ENCODE peak calls at places on chromosomes 12 and 14, in four cellular contexts. One of them, this sample, is unnamed.

GRCh38 chr12:53755451-53756290 is 3.9 kb upstream of the CISTR start:
- DNase-seq in AG10803: no peak
- DNase-seq in GM12865: no peak
- DNase-seq in nephron progenitor cell: no peak
- DNase-seq in this sample: no peak

GRCh38 chr12:46487567-46488131 is 115.1 kb upstream of the SLC38A2 start:
- DNase-seq in AG10803: no peak
- DNase-seq in GM12865: no peak
- DNase-seq in nephron progenitor cell: no peak
- DNase-seq in this sample: no peak

GRCh38 chr12:109541412-109541725 is 31.9 kb downstream of the MMAB start:
- DNase-seq in AG10803: peak
- DNase-seq in GM12865: no peak
- DNase-seq in nephron progenitor cell: no peak
- DNase-seq in this sample: no peak

GRCh38 chr14:21913759-21914158 is 240.1 kb upstream of the OR4E1 start:
- DNase-seq in AG10803: peak
- DNase-seq in GM12865: peak
- DNase-seq in nephron progenitor cell: peak
- DNase-seq in this sample: peak

GRCh38 chr12:98519257-98519907 is 4.0 kb downstream of the TMPO start:
- DNase-seq in AG10803: no peak
- DNase-seq in GM12865: no peak
- DNase-seq in nephron progenitor cell: no peak
- DNase-seq in this sample: no peak

GRCh38 chr14:21526672-21527319 is 650 bp upstream of the SALL2 start:
- DNase-seq in AG10803: no peak
- DNase-seq in GM12865: no peak
- DNase-seq in nephron progenitor cell: peak
- DNase-seq in this sample: no peak

GRCh38 chr14:68297871-68298468 is 478.4 kb downstream of the RAD51B start:
- DNase-seq in AG10803: peak
- DNase-seq in GM12865: no peak
- DNase-seq in nephron progenitor cell: no peak
- DNase-seq in this sample: no peak

GRCh38 chr12:92363295-92364146 is 217.9 kb upstream of the BTG1 start:
- DNase-seq in AG10803: peak
- DNase-seq in GM12865: peak
- DNase-seq in nephron progenitor cell: no peak
- DNase-seq in this sample: peak

GRCh38 chr14:31270196-31270772 is 62.7 kb upstream of the HECTD1 start:
- DNase-seq in AG10803: no peak
- DNase-seq in GM12865: peak
- DNase-seq in nephron progenitor cell: no peak
- DNase-seq in this sample: peak

GRCh38 chr14:89911018-89911919 is 43.3 kb downstream of the EFCAB11 start:
- DNase-seq in AG10803: peak
- DNase-seq in GM12865: peak
- DNase-seq in nephron progenitor cell: no peak
- DNase-seq in this sample: no peak

GRCh38 chr12:31590730-31591307 is at the start of gene DENND5B:
- DNase-seq in AG10803: peak
- DNase-seq in GM12865: peak
- DNase-seq in nephron progenitor cell: peak
- DNase-seq in this sample: peak

GRCh38 chr14:61893371-61893940 is 131.2 kb downstream of the SNAPC1 start:
- DNase-seq in AG10803: no peak
- DNase-seq in GM12865: no peak
- DNase-seq in nephron progenitor cell: no peak
- DNase-seq in this sample: no peak

GRCh38 chr12:127400231-127400630 is 866.7 kb upstream of the TMEM132C start:
- DNase-seq in AG10803: peak
- DNase-seq in GM12865: no peak
- DNase-seq in nephron progenitor cell: no peak
- DNase-seq in this sample: no peak

GRCh38 chr14:80862983-80863382 is 78.6 kb downstream of the CEP128 start:
- DNase-seq in AG10803: no peak
- DNase-seq in GM12865: no peak
- DNase-seq in nephron progenitor cell: no peak
- DNase-seq in this sample: no peak
- TF ChIP-seq CTCF in AG10803: peak
- TF ChIP-seq CTCF in GM12865: no peak
- TF ChIP-seq CTCF in nephron progenitor cell: no peak
- TF ChIP-seq CTCF in this sample: peak

DNA sequence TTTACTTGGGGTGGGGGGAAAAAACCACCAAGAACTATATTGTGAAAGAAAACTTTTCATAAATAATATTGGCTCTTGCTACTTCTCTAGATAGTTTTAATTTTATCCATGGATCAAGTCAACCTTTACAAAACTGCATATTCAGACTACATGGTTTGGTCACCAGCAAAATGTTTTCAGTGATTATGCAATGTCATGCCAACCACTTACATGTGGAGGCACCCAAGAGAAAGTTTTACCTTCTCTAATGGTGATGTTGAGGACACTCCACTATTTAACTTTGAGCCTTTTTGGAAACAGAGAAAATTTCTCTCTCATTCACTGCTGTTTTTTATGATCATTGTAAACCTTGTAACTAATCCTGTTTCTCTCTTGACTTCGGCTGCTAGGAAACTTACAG is 21.6 kb downstream of the PLCZ1 start:
- DNase-seq in AG10803: no peak
- DNase-seq in GM12865: no peak
- DNase-seq in nephron progenitor cell: no peak
- DNase-seq in this sample: no peak
- TF ChIP-seq CTCF in AG10803: no peak
- TF ChIP-seq CTCF in GM12865: no peak
- TF ChIP-seq CTCF in nephron progenitor cell: no peak
- TF ChIP-seq CTCF in this sample: no peak

GRCh38 chr14:55274144-55274543 is 2.9 kb downstream of the FBXO34 start:
- DNase-seq in AG10803: no peak
- DNase-seq in GM12865: no peak
- DNase-seq in nephron progenitor cell: no peak
- DNase-seq in this sample: no peak

GRCh38 chr14:55272415-55272786 is 1.2 kb downstream of the FBXO34 start:
- DNase-seq in AG10803: no peak
- DNase-seq in GM12865: no peak
- DNase-seq in nephron progenitor cell: no peak
- DNase-seq in this sample: no peak

GRCh38 chr14:55272922-55273321 is 1.7 kb downstream of the FBXO34 start:
- DNase-seq in AG10803: no peak
- DNase-seq in GM12865: no peak
- DNase-seq in nephron progenitor cell: no peak
- DNase-seq in this sample: no peak

GRCh38 chr14:55270832-55271571 is at the start of gene FBXO34:
- DNase-seq in AG10803: peak
- DNase-seq in GM12865: peak
- DNase-seq in nephron progenitor cell: peak
- DNase-seq in this sample: peak

GRCh38 chr14:55271572-55272414 is 572 bp downstream of the FBXO34 start:
- DNase-seq in AG10803: peak
- DNase-seq in GM12865: peak
- DNase-seq in nephron progenitor cell: peak
- DNase-seq in this sample: peak
- TF ChIP-seq CTCF in AG10803: no peak
- TF ChIP-seq CTCF in GM12865: no peak
- TF ChIP-seq CTCF in nephron progenitor cell: no peak
- TF ChIP-seq CTCF in this sample: no peak

GRCh38 chr12:63844391-63845341 is at the start of gene SRGAP1:
- DNase-seq in AG10803: peak
- DNase-seq in GM12865: peak
- DNase-seq in nephron progenitor cell: peak
- DNase-seq in this sample: peak
- TF ChIP-seq CTCF in AG10803: peak
- TF ChIP-seq CTCF in GM12865: no peak
- TF ChIP-seq CTCF in nephron progenitor cell: no peak
- TF ChIP-seq CTCF in this sample: no peak

GRCh38 chr12:6337958-6338406 is 3.9 kb downstream of the TNFRSF1A start:
- DNase-seq in AG10803: peak
- DNase-seq in GM12865: no peak
- DNase-seq in nephron progenitor cell: no peak
- DNase-seq in this sample: no peak
- TF ChIP-seq CTCF in AG10803: no peak
- TF ChIP-seq CTCF in GM12865: no peak
- TF ChIP-seq CTCF in nephron progenitor cell: no peak
- TF ChIP-seq CTCF in this sample: no peak

GRCh38 chr14:54814076-54814475 is 88.5 kb downstream of the GCH1 start:
- DNase-seq in AG10803: no peak
- DNase-seq in GM12865: peak
- DNase-seq in nephron progenitor cell: no peak
- DNase-seq in this sample: peak
- TF ChIP-seq CTCF in AG10803: no peak
- TF ChIP-seq CTCF in GM12865: peak
- TF ChIP-seq CTCF in nephron progenitor cell: peak
- TF ChIP-seq CTCF in this sample: peak

DNA sequence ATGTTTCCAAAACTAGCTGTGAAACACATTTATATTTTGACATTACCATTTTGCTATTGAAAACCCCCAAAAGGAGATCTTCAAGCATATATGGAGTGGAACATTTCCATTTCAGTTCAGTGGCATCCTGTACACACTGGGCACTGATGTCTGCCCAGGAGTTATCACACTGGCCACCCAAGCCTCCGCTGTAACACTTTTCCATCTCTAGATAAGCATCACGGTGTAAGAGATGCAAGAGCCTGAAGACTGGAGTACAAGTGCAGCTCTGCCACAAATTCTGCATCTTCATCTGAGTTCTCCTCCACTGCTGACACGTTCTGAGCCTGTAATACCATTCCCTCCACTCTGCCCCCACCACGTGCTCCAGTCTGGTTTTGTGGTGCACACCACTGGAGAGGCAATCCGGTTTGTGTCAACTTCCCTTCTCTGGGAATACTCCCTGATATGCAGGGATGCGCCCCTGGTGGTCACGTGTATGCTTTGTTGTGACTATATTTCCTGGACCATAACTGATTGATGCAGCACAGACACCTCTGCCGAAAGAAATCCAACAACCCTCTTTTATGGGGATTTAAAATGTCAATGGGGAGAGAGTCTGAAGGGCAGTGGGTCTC is 12.7 kb downstream of the SPTLC2 start:
- DNase-seq in AG10803: no peak
- DNase-seq in GM12865: no peak
- DNase-seq in nephron progenitor cell: no peak
- DNase-seq in this sample: no peak
- TF ChIP-seq CTCF in AG10803: peak
- TF ChIP-seq CTCF in GM12865: peak
- TF ChIP-seq CTCF in nephron progenitor cell: no peak
- TF ChIP-seq CTCF in this sample: peak

GRCh38 chr14:102966256-102966655 is 43.8 kb downstream of the AMN start:
- DNase-seq in AG10803: no peak
- DNase-seq in GM12865: no peak
- DNase-seq in nephron progenitor cell: no peak
- DNase-seq in this sample: no peak
- TF ChIP-seq CTCF in AG10803: no peak
- TF ChIP-seq CTCF in GM12865: no peak
- TF ChIP-seq CTCF in nephron progenitor cell: no peak
- TF ChIP-seq CTCF in this sample: no peak

DNA sequence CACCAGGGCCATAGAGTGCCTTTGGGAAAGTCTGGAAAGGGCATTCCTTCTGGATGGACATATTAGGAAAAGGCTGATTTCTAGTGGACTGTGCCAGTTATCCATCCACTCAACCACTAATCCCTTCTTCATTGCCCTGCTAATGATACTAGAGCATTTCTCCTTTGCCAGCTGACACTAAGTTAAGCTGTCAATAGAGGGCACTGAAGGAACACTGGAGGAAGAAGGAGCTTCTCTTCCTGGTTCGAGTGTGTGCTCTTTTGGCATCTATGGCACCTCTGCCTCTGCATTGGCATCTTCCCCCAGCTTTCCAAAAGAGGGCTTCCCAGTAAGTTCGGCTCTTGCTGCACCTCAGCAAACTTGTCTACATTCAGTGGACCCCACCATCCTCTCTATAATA is 165.4 kb downstream of the DERA start:
- DNase-seq in AG10803: peak
- DNase-seq in GM12865: peak
- DNase-seq in nephron progenitor cell: peak
- DNase-seq in this sample: no peak
- TF ChIP-seq CTCF in AG10803: peak
- TF ChIP-seq CTCF in GM12865: peak
- TF ChIP-seq CTCF in nephron progenitor cell: peak
- TF ChIP-seq CTCF in this sample: no peak

This sample was measured in activated CD8-positive, alpha-beta T cell treated with anti-CD3 and anti-CD28 coated beads for 36 hours.